ENCODE peak calls at places on chromosomes 2 and 18, in seven cellular contexts. I is transverse colon, B is IMR-90, E is body of pancreas, K is ovary, H is heart left ventricle, P is uterus. D is an unnamed sample.

GRCh38 chr18:6747646-6748045 is 18.1 kb downstream of the ARHGAP28 start:
- DNase-seq in B (peak), H (no peak), I (no peak), K (no peak), P (no peak), E (peak), D (no peak)

GRCh38 chr2:204691911-204692510 is 146.7 kb downstream of the PARD3B start:
- DNase-seq in E (peak), I (peak), B (peak), K (peak), P (peak), H (peak), D (peak)

GRCh38 chr2:33510589-33510968 is 34.1 kb downstream of the RASGRP3 start:
- DNase-seq in B (peak), H (no peak), I (no peak), E (no peak), P (no peak), K (no peak), D (no peak)

GRCh38 chr2:116687381-116687780 is 1127.1 kb upstream of the DDX18 start:
- DNase-seq in I (no peak), B (no peak), P (no peak), E (no peak), H (no peak), K (no peak), D (no peak)

GRCh38 chr2:165524720-165525119 is 55.2 kb downstream of the CSRNP3 start:
- DNase-seq in E (no peak), H (no peak), K (no peak), B (no peak), P (no peak), I (no peak), D (no peak)

GRCh38 chr2:218983263-218983970 is 1.6 kb downstream of the FEV start:
- DNase-seq in P (no peak), K (no peak), B (no peak), H (no peak), E (no peak), I (no peak), D (no peak)

GRCh38 chr2:69572640-69573039 is 70.9 kb downstream of the AAK1 start:
- DNase-seq in I (no peak), B (peak), K (no peak), P (no peak), H (no peak), E (peak), D (peak)

GRCh38 chr18:51890762-51891161 is 449.2 kb upstream of the DCC start:
- DNase-seq in P (no peak), K (no peak), I (peak), B (peak), H (no peak), E (peak), D (no peak)

GRCh38 chr18:42576141-42576540 is 539.3 kb downstream of the RIT2 start:
- DNase-seq in P (no peak), B (no peak), E (no peak), K (no peak), I (no peak), H (no peak), D (no peak)

GRCh38 chr2:220781622-220782241 is 790.4 kb downstream of the EPHA4 start:
- DNase-seq in P (no peak), B (peak), K (no peak), H (no peak), I (no peak), E (no peak), D (no peak)

GRCh38 chr2:25420820-25421237 is 79.1 kb upstream of the DNMT3A start:
- DNase-seq in E (peak), P (no peak), K (no peak), B (no peak), H (no peak), I (peak), D (no peak)

GRCh38 chr2:23414876-23415275 is 29.9 kb downstream of the KLHL29 start:
- DNase-seq in I (no peak), H (no peak), P (no peak), K (no peak), B (peak), E (no peak), D (no peak)

GRCh38 chr18:774811-775210 is 37.2 kb downstream of the YES1 start:
- DNase-seq in P (no peak), E (no peak), H (no peak), I (no peak), K (no peak), B (no peak), D (no peak)

GRCh38 chr18:67875936-67876335 is 359.4 kb upstream of the DSEL start:
- DNase-seq in H (no peak), I (no peak), E (no peak), K (no peak), B (peak), P (no peak), D (no peak)

GRCh38 chr2:150101947-150102346 is 385.5 kb downstream of the RND3 start:
- DNase-seq in B (peak), H (no peak), E (peak), I (no peak), P (no peak), K (no peak), D (no peak)

GRCh38 chr2:226971770-226972169 is 135.9 kb downstream of the RHBDD1 start:
- DNase-seq in K (no peak), E (no peak), I (no peak), H (no peak), P (no peak), B (no peak), D (no peak)

GRCh38 chr2:99476629-99477028 is 13.2 kb downstream of the REV1 start:
- DNase-seq in B (no peak), E (no peak), I (no peak), H (peak), P (no peak), K (no peak), D (no peak)

GRCh38 chr18:12741351-12741750 is 38.5 kb downstream of the PSMG2 start:
- DNase-seq in E (no peak), P (no peak), K (no peak), B (peak), H (no peak), I (no peak), D (no peak)

GRCh38 chr2:164504253-164504652 is 117.0 kb downstream of the GRB14 start:
- DNase-seq in E (no peak), H (no peak), B (no peak), K (no peak), P (no peak), I (no peak), D (peak)

GRCh38 chr2:230602562-230603230 is 109.9 kb upstream of the CAB39 start:
- DNase-seq in P (no peak), H (no peak), K (no peak), I (peak), B (no peak), E (no peak), D (no peak)

GRCh38 chr18:30694773-30695172 is 347.8 kb downstream of the DSC3 start:
- DNase-seq in E (no peak), I (no peak), K (no peak), P (no peak), B (no peak), H (no peak), D (no peak)

GRCh38 chr18:6566338-6566911 is 151.7 kb upstream of the L3MBTL4 start:
- DNase-seq in K (no peak), B (no peak), I (no peak), P (no peak), E (no peak), H (no peak), D (no peak)

GRCh38 chr2:144356402-144356801 is 163.5 kb downstream of the ZEB2 start:
- DNase-seq in I (no peak), K (no peak), E (no peak), B (peak), P (no peak), H (no peak), D (no peak)

GRCh38 chr2:70656421-70657010 is 102.9 kb upstream of the TGFA start:
- DNase-seq in E (no peak), K (no peak), B (no peak), I (no peak), P (no peak), H (no peak), D (no peak)

GRCh38 chr2:191917967-191918651 is 71.2 kb upstream of the CAVIN2 start:
- DNase-seq in E (no peak), B (no peak), H (peak), K (no peak), P (no peak), I (no peak), D (no peak)

GRCh38 chr2:240998706-240999000 is 235 bp downstream of the SNED1 start:
- DNase-seq in B (no peak), K (no peak), I (no peak), E (no peak), H (no peak), P (no peak), D (no peak)
- TF ChIP-seq POLR2A in B (no peak), K (no peak), I (no peak), E (no peak), H (no peak), P (no peak), D (no peak)

GRCh38 chr18:2853926-2854664 is 7.3 kb downstream of the EMILIN2 start:
- DNase-seq in H (no peak), P (no peak), E (peak), B (no peak), I (no peak), K (no peak), D (no peak)
- TF ChIP-seq POLR2A in H (no peak), P (no peak), E (no peak), B (no peak), I (no peak), K (no peak), D (no peak)

GRCh38 chr2:173448938-173449471 is 94.3 kb downstream of the CDCA7 start:
- DNase-seq in B (peak), H (peak), E (peak), I (peak), P (peak), K (no peak), D (peak)
- TF ChIP-seq POLR2A in B (no peak), H (no peak), E (no peak), I (no peak), P (no peak), K (no peak), D (no peak)

GRCh38 chr2:198008230-198008629 is 203.8 kb downstream of the PLCL1 start:
- DNase-seq in I (no peak), K (no peak), H (no peak), P (no peak), B (no peak), E (no peak), D (no peak)

GRCh38 chr2:198000417-198000816 is 196.0 kb downstream of the PLCL1 start:
- DNase-seq in P (no peak), B (no peak), H (no peak), K (no peak), E (no peak), I (no peak), D (no peak)

GRCh38 chr2:198004173-198004572 is 199.8 kb downstream of the PLCL1 start:
- DNase-seq in K (no peak), H (no peak), I (no peak), E (no peak), P (no peak), B (no peak), D (no peak)

GRCh38 chr2:198006733-198007132 is 202.3 kb downstream of the PLCL1 start:
- DNase-seq in P (no peak), B (no peak), K (no peak), E (no peak), I (no peak), H (no peak), D (no peak)

DNA sequence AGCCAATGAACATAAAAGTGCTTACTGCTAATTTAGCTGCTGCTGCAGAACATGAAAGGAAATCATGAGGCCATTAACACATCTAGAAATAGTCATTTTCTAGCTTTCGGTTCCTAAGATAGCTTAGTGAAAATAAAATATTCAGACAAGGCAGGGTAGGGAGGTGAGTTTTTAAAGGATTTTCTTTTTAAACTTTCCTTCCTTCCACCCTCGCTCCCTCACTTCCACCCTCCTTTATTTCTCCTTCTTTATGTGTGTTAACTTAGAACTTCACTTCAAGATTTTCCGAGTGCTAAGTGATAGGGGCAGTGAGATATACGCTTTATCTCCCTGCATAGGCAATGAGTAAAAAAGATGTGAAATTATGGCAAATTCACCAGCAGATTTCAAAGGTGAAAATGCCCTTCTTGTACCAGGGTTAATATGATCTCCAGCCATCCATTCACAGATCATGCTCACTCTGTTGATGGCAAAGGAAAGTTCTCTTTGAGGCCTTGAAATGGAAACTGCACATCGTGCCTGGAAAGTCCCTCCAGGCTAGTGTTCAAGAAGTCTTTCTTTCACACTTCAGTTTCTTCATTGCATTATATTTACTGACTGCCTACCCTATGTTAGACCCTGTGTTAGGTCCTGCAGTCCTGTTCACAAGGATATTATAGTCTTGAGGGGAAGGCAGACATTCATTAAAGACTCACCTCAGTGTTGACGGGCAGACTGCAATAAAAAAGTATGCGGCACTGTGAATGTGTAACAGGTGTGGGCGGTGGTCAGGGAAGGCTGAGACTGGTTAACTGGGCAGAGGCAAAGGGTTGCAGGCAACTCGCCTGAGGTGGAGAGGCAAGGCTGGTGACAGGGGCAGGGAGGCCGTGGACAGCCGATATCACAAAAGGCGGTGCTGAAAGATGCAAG is 200.8 kb downstream of the PLCL1 start:
- DNase-seq in K (no peak), P (no peak), E (no peak), H (no peak), B (no peak), I (peak), D (no peak)
- TF ChIP-seq POLR2A in K (no peak), P (no peak), E (no peak), H (no peak), B (no peak), I (no peak), D (no peak)

GRCh38 chr2:20179755-20180594 is 45.0 kb downstream of the SDC1 start:
- DNase-seq in I (peak), H (no peak), B (no peak), E (peak), P (no peak), K (no peak), D (no peak)
- TF ChIP-seq POLR2A in I (peak), H (no peak), B (no peak), E (no peak), P (no peak), K (no peak), D (no peak)

GRCh38 chr2:27135471-27135955 is 1.1 kb upstream of the PREB start:
- DNase-seq in E (no peak), K (no peak), B (no peak), I (no peak), H (no peak), P (no peak), D (no peak)

GRCh38 chr2:27133195-27133875 is 1.1 kb downstream of the PREB start:
- DNase-seq in E (peak), K (no peak), H (peak), B (no peak), I (no peak), P (no peak), D (no peak)

GRCh38 chr2:27136751-27137150 is 2.3 kb upstream of the PREB start:
- DNase-seq in H (no peak), B (no peak), P (no peak), E (no peak), K (no peak), I (no peak), D (no peak)

GRCh38 chr2:27134781-27135470 is 490 bp upstream of the PREB start:
- DNase-seq in E (no peak), I (no peak), B (no peak), P (no peak), K (no peak), H (no peak), D (no peak)

DNA sequence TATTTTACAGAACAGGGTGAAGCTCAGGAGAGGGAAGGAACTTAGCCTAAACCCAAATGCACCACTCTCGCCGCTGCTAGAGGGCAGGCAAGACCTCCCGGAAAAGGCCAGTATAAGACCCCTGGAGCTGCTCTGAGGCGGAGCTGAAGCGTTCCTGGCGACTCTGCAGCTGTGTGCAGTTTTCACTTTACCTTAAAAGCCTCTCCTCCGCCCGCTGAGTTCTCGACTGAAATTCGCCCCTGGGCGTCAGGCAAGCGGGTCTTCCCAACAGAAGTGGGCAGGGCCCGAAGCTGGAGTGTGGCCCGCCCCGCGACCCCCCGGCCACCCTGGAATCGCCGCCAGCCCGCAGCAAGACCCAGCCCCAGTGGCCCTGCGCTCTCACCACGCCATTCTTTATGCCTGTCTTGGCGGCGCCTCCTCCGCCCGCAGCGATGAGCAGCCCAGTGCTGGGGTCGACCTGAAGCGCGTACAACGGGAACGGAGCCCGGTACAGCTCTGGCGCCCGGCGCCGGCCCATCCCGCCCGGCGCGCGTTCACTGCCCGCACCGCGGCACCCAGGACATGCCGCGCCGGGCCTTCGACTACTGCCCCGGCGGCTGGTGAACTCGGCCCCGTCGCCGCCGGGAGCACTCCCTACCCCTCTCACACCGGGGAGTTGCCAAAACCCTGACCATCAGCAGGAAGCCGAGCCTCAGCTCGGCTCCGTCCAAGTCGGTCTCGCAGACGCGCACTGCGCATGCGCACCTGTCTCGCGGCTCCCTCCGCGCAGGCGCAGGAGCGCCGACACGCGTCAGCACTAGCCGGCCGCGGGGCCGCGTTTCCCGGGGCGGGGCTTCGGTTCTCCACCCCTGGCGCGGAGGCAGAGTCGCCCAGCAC is at the start of gene PREB:
- DNase-seq in K (peak), P (peak), H (peak), I (peak), E (peak), B (peak), D (peak)
- TF ChIP-seq POLR2A in K (peak), P (peak), H (peak), I (peak), E (peak), B (peak), D (no peak)

DNA sequence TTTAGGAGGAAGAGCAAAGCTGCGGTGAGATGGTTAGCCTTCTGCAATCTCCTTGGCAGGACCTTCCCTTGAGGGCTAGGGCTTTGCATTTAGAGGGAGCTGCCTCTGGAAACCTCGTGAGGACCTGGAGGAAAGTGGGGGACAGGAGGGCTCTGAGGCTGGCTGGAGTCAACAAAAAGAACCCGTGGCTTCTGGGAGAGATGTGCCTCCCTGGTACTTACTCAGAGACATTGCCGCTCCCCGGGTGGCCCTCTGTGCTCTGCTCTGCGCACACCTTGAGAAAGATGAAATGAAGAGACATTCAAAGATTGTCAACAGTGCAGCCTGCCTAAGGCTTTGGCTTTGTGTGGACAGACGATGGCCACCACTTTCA is 14.5 kb downstream of the CYS1 start:
- DNase-seq in E (no peak), I (no peak), K (no peak), H (no peak), B (no peak), P (no peak), D (no peak)
- TF ChIP-seq POLR2A in E (no peak), I (no peak), K (no peak), H (no peak), B (no peak), P (no peak), D (no peak)

DNA sequence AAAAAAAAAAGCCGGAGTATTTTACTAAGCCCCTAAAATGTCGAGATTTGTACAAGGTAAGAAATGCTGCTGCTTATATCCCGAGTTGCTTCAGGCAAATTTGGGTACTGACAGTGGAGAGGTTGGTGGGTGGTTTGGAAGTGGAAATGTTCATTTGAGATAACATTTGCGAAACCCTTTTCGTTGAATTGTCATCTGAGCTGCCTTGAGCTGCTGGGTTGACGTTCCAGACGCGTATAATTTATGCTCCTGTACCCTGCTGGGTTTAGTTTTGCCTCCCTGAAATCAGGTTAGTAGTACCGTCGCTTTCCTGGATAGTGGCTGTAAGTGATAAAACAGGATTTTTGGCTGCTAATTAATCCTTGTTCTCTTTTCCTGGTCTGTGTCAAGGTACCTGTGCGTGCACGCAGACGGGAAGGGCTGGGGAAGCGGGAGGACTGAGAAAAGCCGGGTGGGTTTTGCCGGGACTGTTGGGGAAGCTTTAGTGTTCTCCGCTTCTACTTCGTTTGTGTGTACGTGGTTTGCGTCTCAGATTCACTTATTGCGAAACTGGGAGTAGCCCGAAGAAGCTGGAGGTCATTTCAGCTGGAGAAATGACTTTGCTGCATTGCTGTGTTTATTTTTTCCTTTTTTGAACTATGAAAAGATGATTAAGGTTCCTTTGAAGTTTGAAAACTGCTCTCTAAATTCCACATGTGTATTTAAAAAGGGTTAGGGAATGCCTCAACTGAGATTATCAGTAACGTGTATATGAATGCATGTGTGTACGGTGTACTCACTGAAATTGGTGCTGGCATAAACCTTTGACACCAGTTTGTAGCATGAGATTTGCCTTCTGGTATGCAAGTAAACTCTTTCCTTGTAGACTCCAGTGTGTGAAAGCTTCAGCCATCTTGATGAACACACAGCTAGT is 709 bp downstream of the UGP2 start:
- DNase-seq in K (peak), E (peak), B (peak), H (peak), P (peak), I (peak), D (peak)
- TF ChIP-seq POLR2A in K (peak), E (no peak), B (no peak), H (peak), P (peak), I (peak), D (peak)

GRCh38 chr18:39746201-39746600 is 2180.6 kb upstream of the CELF4 start:
- DNase-seq in P (no peak), E (no peak), I (no peak), B (peak), H (no peak), K (no peak), D (no peak)

GRCh38 chr18:39737869-39738268 is 2172.3 kb upstream of the CELF4 start:
- DNase-seq in H (no peak), B (no peak), E (no peak), I (no peak), K (no peak), P (no peak), D (no peak)

GRCh38 chr18:39743463-39743862 is 2177.9 kb upstream of the CELF4 start:
- DNase-seq in H (no peak), K (no peak), B (no peak), E (no peak), I (no peak), P (no peak), D (no peak)

GRCh38 chr18:39742015-39742466 is 2176.4 kb upstream of the CELF4 start:
- DNase-seq in P (no peak), I (no peak), H (no peak), K (no peak), E (no peak), B (peak), D (no peak)
- TF ChIP-seq POLR2A in P (no peak), I (no peak), H (no peak), K (no peak), E (no peak), B (no peak), D (no peak)

D was measured in thyroid gland.